ENCODE peak calls at places on chromosome 11, in four cellular contexts. Z is psoas muscle, I is ovary, G is pancreas. Q is an unnamed sample.

GRCh38 chr11:110182886-110183285 is 89.7 kb downstream of the ZC3H12C start:
- DNase-seq in G (no peak), Z (no peak), I (no peak), Q (no peak)

GRCh38 chr11:64131657-64132387 is 34.1 kb downstream of the MACROD1 start:
- DNase-seq in G (no peak), I (no peak), Z (no peak), Q (no peak)

GRCh38 chr11:62719302-62719978 is 7.8 kb downstream of the HNRNPUL2 start:
- DNase-seq in Z (no peak), G (no peak), I (no peak), Q (no peak)

GRCh38 chr11:117459121-117459978 is 131.7 kb downstream of the CEP164 start:
- DNase-seq in Z (no peak), G (no peak), I (no peak), Q (no peak)

GRCh38 chr11:64101461-64101860 is 64.5 kb downstream of the MACROD1 start:
- DNase-seq in G (no peak), I (no peak), Z (no peak), Q (no peak)

GRCh38 chr11:68460741-68461283 is at the start of gene PPP6R3:
- DNase-seq in G (no peak), Z (no peak), I (no peak), Q (no peak)

GRCh38 chr11:7165911-7166310 is 77.1 kb downstream of the RBMXL2 start:
- DNase-seq in Z (no peak), G (no peak), I (no peak), Q (no peak)

GRCh38 chr11:95170294-95170693 is 60.7 kb downstream of the SESN3 start:
- DNase-seq in I (no peak), Z (no peak), G (no peak), Q (no peak)

GRCh38 chr11:130804306-130805077 is 111.8 kb downstream of the SNX19 start:
- DNase-seq in Z (no peak), I (no peak), G (no peak), Q (no peak)

GRCh38 chr11:1043563-1044096 is 7.1 kb upstream of the MUC6 start:
- DNase-seq in I (peak; percentile 6), Z (no peak), G (no peak), Q (peak; percentile 22)

GRCh38 chr11:119320593-119321524 is 3.9 kb upstream of the MCAM start:
- DNase-seq in Z (peak; percentile 70), G (peak; percentile 29), I (peak; percentile 46), Q (peak; percentile 70)

GRCh38 chr11:133081730-133082452 is 450.4 kb downstream of the OPCML start:
- DNase-seq in I (no peak), Z (no peak), G (no peak), Q (no peak)

GRCh38 chr11:71184421-71185210 is 67.8 kb downstream of the SHANK2 start:
- DNase-seq in G (no peak), Z (no peak), I (no peak), Q (no peak)

GRCh38 chr11:69499216-69499945 is 17.9 kb downstream of the LINC01488 start:
- DNase-seq in Z (peak; percentile 20), G (no peak), I (no peak), Q (no peak)

GRCh38 chr11:22787565-22788162 is 41.9 kb downstream of the SVIP start:
- DNase-seq in Z (no peak), G (peak; percentile 23), I (no peak), Q (no peak)

GRCh38 chr11:105132716-105133511 is 6.7 kb downstream of the CARD18 start:
- DNase-seq in Z (no peak), I (no peak), G (no peak), Q (no peak)

GRCh38 chr11:73942030-73942429 is 8.8 kb upstream of the DNAJB13 start:
- DNase-seq in Z (no peak), I (no peak), G (no peak), Q (no peak)

GRCh38 chr11:78961186-78961782 is 386.6 kb upstream of the NARS2 start:
- DNase-seq in Z (no peak), G (peak; percentile 59), I (no peak), Q (peak; percentile 52)

GRCh38 chr11:67466367-67466766 is 2.7 kb downstream of the TMEM134 start:
- DNase-seq in I (peak; percentile 19), G (no peak), Z (no peak), Q (no peak)

GRCh38 chr11:15617126-15617525 is 502.4 kb downstream of the INSC start:
- DNase-seq in Z (no peak), G (no peak), I (no peak), Q (no peak)
- H3K4me1 ChIP-seq in Z (peaks cover 6% of the 10 kb centered on the region), G (no peaks in the 10 kb centered on the region), I (no peaks in the 10 kb centered on the region), Q (no peaks in the 10 kb centered on the region)

GRCh38 chr11:31817054-31817620 is 6.0 kb upstream of the PAX6 start:
- DNase-seq in Z (no peak), I (no peak), G (no peak), Q (no peak)
- H3K4me1 ChIP-seq in Z (peaks cover 43% of the 10 kb centered on the region), I (peaks cover 8% of the 10 kb centered on the region), G (peaks cover 11% of the 10 kb centered on the region), Q (peaks cover 44% of the 10 kb centered on the region)

DNA sequence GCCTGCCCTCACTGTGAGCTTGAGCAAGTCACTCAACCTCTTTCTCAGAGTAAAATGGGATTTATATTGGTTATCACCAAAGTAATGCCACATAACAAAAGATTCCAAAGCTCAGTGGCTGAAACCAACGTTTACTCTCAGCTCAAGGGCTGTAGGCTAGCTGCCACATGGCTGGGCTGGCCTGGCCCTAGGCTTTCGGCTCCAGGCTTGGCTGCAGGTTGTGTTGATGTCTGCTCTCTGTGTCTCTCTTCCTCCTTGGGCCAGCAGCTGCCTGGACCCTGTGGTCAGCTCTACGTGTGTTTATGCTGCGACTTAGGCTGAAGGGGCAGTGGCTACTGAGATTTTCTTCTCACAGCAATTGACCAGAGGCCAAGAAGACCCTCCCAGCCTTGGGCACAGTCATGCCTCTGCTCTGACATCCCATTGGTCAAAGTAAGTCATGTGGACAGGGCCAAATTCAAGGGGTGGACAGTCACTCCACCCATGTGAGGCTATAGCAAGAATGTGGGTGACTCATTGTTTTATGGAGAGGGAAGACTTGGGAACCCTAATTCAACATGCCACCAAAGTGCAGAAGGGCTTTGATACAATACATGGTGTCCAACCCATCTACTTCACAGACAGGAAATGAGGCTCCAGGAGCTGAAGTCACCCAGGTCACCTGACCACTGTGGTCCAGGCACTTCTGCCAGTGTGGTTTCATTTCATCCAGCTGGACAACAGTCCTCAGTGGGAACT is 90.6 kb downstream of the TSPAN18 start:
- DNase-seq in I (no peak), Z (no peak), G (no peak), Q (no peak)
- H3K4me1 ChIP-seq in I (no peaks in the 10 kb centered on the region), Z (no peaks in the 10 kb centered on the region), G (no peaks in the 10 kb centered on the region), Q (no peaks in the 10 kb centered on the region)

GRCh38 chr11:12183827-12184620 is 73.6 kb downstream of the MICAL2 start:
- DNase-seq in Z (no peak), G (no peak), I (no peak), Q (no peak)

GRCh38 chr11:12185914-12186313 is 75.5 kb downstream of the MICAL2 start:
- DNase-seq in Z (no peak), I (no peak), G (no peak), Q (no peak)

GRCh38 chr11:12182650-12183511 is 72.5 kb downstream of the MICAL2 start:
- DNase-seq in G (peak; percentile 31), Z (peak; percentile 52), I (peak; percentile 67), Q (no peak)

GRCh38 chr11:12185106-12185690 is 74.8 kb downstream of the MICAL2 start:
- DNase-seq in I (no peak), Z (no peak), G (no peak), Q (no peak)

DNA sequence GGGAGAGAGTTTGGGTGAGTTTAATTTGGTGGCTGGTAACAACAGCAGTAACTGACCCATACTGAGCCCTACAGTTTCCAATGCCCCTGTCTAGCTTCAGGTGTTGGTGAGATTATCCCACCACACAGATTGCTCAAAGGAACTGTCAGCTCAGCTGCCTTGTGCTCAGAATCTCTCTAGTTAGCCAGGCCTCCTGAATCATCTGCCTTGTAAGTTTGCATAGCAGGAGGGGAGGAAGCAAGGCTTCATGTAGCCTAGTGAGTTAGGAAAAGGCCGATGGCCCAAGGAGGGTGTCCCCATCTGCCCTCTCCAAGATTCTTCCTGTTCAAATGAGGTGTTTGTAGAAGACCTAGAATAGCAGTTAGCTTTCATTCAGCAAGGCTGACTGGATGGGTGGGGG is 74.3 kb downstream of the MICAL2 start:
- DNase-seq in G (no peak), Z (no peak), I (no peak), Q (no peak)
- H3K4me1 ChIP-seq in G (peaks cover 6% of the 10 kb centered on the region), Z (peaks cover 9% of the 10 kb centered on the region), I (peaks cover 7% of the 10 kb centered on the region), Q (no peaks in the 10 kb centered on the region)

DNA sequence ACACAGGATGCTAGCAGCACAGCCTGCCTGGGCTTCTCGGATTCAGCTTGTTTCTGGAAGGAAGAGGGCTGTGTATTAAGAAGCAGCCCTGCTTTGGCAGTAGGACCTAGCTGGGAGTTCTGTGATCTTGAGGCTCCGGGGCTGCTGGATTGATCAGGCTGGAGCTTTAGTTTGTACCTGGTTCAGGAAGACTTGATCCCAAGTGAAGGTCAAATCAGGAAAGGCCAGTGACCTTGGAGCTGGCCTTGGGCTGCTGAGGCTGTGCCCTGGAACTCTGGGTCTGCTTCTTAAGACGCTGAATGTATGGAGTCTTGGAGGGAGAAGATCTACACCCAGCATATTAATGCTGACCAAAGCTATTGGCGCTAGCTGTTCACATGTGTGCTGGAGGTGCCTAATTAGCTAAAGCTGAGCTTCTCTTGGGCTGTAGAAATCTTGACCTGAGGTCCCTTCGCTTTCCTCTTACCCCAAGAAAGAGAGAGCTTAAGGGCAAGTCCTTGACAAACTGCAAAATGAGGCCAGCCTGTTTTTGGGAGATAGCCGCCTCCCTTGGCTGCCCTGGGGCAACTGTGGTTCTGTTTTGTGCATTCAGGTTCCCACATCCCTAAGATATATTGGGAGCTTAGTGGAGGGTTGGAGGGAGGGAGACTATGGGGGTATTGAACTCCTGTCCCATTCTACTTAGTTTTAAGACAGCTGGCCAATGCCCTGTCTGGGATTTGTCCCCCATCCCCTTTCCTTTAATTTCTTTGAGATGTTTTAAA is 135.9 kb downstream of the DBX1 start:
- DNase-seq in I (no peak), G (no peak), Z (no peak), Q (no peak)
- H3K4me1 ChIP-seq in I (peaks cover 8% of the 10 kb centered on the region), G (peaks cover 23% of the 10 kb centered on the region), Z (peaks cover 22% of the 10 kb centered on the region), Q (no peaks in the 10 kb centered on the region)

GRCh38 chr11:76672431-76673163 is 2.0 kb upstream of the LRRC32 start:
- DNase-seq in I (no peak), G (no peak), Z (peak; percentile 52), Q (peak; percentile 25)

GRCh38 chr11:76671236-76671590 is 666 bp upstream of the LRRC32 start:
- DNase-seq in I (no peak), Z (no peak), G (no peak), Q (no peak)

GRCh38 chr11:76674517-76675400 is 4.2 kb upstream of the LRRC32 start:
- DNase-seq in Z (no peak), I (no peak), G (no peak), Q (peak; percentile 42)

GRCh38 chr11:76671626-76672309 is 1.2 kb upstream of the LRRC32 start:
- DNase-seq in I (no peak), G (no peak), Z (peak; percentile 42), Q (peak; percentile 23)

GRCh38 chr11:76673164-76674142 is 2.9 kb upstream of the LRRC32 start:
- DNase-seq in G (no peak), I (no peak), Z (peak; percentile 19), Q (no peak)
- H3K4me1 ChIP-seq in G (no peaks in the 10 kb centered on the region), I (peaks cover 11% of the 10 kb centered on the region), Z (no peaks in the 10 kb centered on the region), Q (peaks cover 13% of the 10 kb centered on the region)

DNA sequence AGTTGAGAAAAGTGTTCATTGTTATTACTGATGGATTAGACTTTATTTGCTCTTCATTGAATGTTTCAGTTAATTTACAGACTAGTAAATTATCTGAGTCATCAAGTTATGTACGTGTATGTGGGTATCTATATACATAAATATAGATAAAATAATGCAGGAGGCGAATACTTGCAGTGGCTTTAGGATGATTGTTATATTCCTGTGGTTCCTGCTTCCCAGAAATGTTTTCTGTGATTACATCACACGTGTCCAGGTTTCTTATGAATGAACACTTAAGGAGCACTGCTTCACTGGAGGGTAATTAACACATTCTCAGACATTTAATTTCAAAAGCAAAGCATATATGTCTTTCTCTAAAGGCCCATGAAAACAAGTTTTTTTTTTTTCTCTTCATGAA is 28.4 kb downstream of the YAP1 start:
- DNase-seq in I (no peak), G (no peak), Z (no peak), Q (no peak)
- H3K4me1 ChIP-seq in I (peaks cover 3% of the 10 kb centered on the region), G (peaks cover 1% of the 10 kb centered on the region), Z (peaks cover 41% of the 10 kb centered on the region), Q (no peaks in the 10 kb centered on the region)